ENCODE peak calls at places on chromosomes 16 and 17, in eight cellular contexts. M, C, O, W, A, L, K and G are unnamed samples.

GRCh38 chr17:78038748-78039288 is 80.3 kb downstream of the TNRC6C start:
- DNase-seq in O (no peak), M (no peak), A (no peak), W (no peak), C (no peak), K (no peak), L (no peak), G (no peak)

GRCh38 chr17:35791681-35792350 is 3.6 kb downstream of the MMP28 start:
- DNase-seq in M (no peak), A (no peak), O (no peak), W (no peak), C (no peak), K (no peak), L (no peak), G (no peak)

GRCh38 chr17:78122221-78122990 is 6.1 kb downstream of the TMC6 start:
- DNase-seq in C (no peak), M (no peak), K (peak), A (no peak), L (no peak), W (no peak), O (no peak), G (no peak)

GRCh38 chr16:4231367-4231766 is 10.5 kb downstream of the SRL start:
- DNase-seq in L (no peak), A (no peak), O (no peak), W (no peak), C (no peak), M (no peak), K (no peak), G (no peak)

GRCh38 chr17:55053855-55054254 is 85.3 kb downstream of the STXBP4 start:
- DNase-seq in W (no peak), A (no peak), M (peak), C (no peak), O (peak), L (peak), K (no peak), G (no peak)

GRCh38 chr16:11405331-11406176 is 60.3 kb downstream of the RMI2 start:
- DNase-seq in A (peak), K (no peak), L (peak), C (peak), M (peak), O (peak), W (no peak), G (no peak)

GRCh38 chr16:88200896-88201185 is 181.9 kb upstream of the ZNF469 start:
- DNase-seq in A (no peak), W (no peak), M (no peak), K (no peak), C (no peak), L (no peak), O (no peak), G (no peak)

GRCh38 chr17:75194879-75195278 is 10.6 kb upstream of the NUP85 start:
- DNase-seq in O (no peak), K (no peak), M (no peak), A (no peak), L (no peak), C (no peak), W (no peak), G (no peak)

GRCh38 chr16:30748634-30749445 is 615 bp downstream of the PHKG2 start:
- DNase-seq in O (no peak), K (peak), C (no peak), L (peak), M (peak), A (peak), W (no peak), G (no peak)

GRCh38 chr17:17088104-17088485 is 45.8 kb downstream of the MPRIP start:
- DNase-seq in A (no peak), K (no peak), M (no peak), W (no peak), C (no peak), O (no peak), L (no peak), G (peak)

GRCh38 chr16:88088161-88088581 is 136.9 kb downstream of the BANP start:
- DNase-seq in K (no peak), A (no peak), W (no peak), C (no peak), O (no peak), L (no peak), M (peak), G (no peak)

GRCh38 chr17:17386143-17386800 is 83.1 kb downstream of the NT5M start:
- DNase-seq in A (no peak), W (no peak), C (no peak), K (peak), O (no peak), M (no peak), L (no peak), G (no peak)

GRCh38 chr17:20268700-20269475 is 198.5 kb downstream of the LGALS9B start:
- DNase-seq in C (no peak), K (no peak), A (no peak), M (no peak), O (no peak), W (no peak), L (no peak), G (no peak)

GRCh38 chr16:51872536-51872935 is 674.4 kb downstream of the TOX3 start:
- DNase-seq in K (no peak), O (no peak), L (no peak), C (no peak), M (peak), A (no peak), W (no peak), G (no peak)

GRCh38 chr17:69427486-69428197 is 13.1 kb downstream of the MAP2K6 start:
- DNase-seq in C (no peak), L (no peak), K (no peak), O (no peak), A (no peak), W (no peak), M (no peak), G (no peak)

GRCh38 chr16:54268766-54269165 is 17.8 kb downstream of the IRX3 start:
- DNase-seq in O (no peak), L (no peak), A (no peak), K (no peak), W (peak), C (no peak), M (no peak), G (no peak)

GRCh38 chr16:85606920-85607319 is 6.2 kb upstream of the GSE1 start:
- DNase-seq in C (no peak), O (no peak), K (no peak), W (no peak), M (no peak), L (no peak), A (no peak), G (no peak)

GRCh38 chr16:56332464-56333079 is 92.8 kb downstream of the AMFR start:
- DNase-seq in A (peak), C (no peak), M (peak), W (no peak), L (peak), O (no peak), K (peak), G (no peak)

GRCh38 chr17:37743875-37744632 is 805 bp downstream of the HNF1B start:
- DNase-seq in C (no peak), O (no peak), L (no peak), W (no peak), A (peak), M (no peak), K (no peak), G (no peak)

GRCh38 chr17:71902931-71903506 is 217.8 kb upstream of the SOX9 start:
- DNase-seq in K (no peak), L (no peak), M (peak), O (no peak), C (no peak), A (no peak), W (no peak), G (no peak)

GRCh38 chr17:33038740-33039139 is 47.1 kb downstream of the SPACA3 start:
- DNase-seq in W (no peak), C (peak), O (no peak), M (peak), L (peak), A (peak), K (peak), G (no peak)

GRCh38 chr16:68357521-68357922 is 46.7 kb downstream of the PRMT7 start:
- DNase-seq in L (no peak), A (no peak), K (no peak), O (no peak), M (no peak), C (no peak), W (no peak), G (no peak)

GRCh38 chr16:67087803-67088202 is 21.9 kb upstream of the PHAF1 start:
- DNase-seq in A (no peak), L (no peak), M (no peak), O (no peak), K (no peak), C (no peak), W (no peak), G (no peak)

GRCh38 chr16:79329967-79330366 is 270.6 kb downstream of the MAF start:
- DNase-seq in W (no peak), O (no peak), K (no peak), C (no peak), M (no peak), L (no peak), A (no peak), G (no peak)

GRCh38 chr16:58843675-58844074 is 109.6 kb upstream of the GOT2 start:
- DNase-seq in C (no peak), W (no peak), A (no peak), L (peak), M (peak), K (no peak), O (no peak), G (no peak)

GRCh38 chr16:24346734-24347133 is 90.6 kb downstream of the CACNG3 start:
- DNase-seq in C (no peak), A (no peak), K (no peak), M (no peak), W (no peak), L (no peak), O (no peak), G (no peak)

GRCh38 chr16:84391151-84391873 is 23.0 kb downstream of the ATP2C2 start:
- DNase-seq in A (no peak), O (no peak), W (no peak), M (peak), C (no peak), L (no peak), K (no peak), G (no peak)

GRCh38 chr17:29433551-29433950 is 43.4 kb downstream of the TAOK1 start:
- DNase-seq in A (no peak), O (no peak), M (no peak), W (no peak), K (no peak), C (no peak), L (no peak), G (no peak)

GRCh38 chr17:28074010-28074409 is 31.5 kb downstream of the NLK start:
- DNase-seq in A (no peak), K (no peak), C (no peak), W (no peak), O (no peak), M (no peak), L (no peak), G (no peak)
- H3K27ac ChIP-seq in A (no peak), K (no peak), C (no peak), W (no peak), O (no peak), M (no peak), L (no peak), G (no peak)

GRCh38 chr16:8957061-8957392 is 6.7 kb downstream of the USP7 start:
- DNase-seq in L (no peak), C (no peak), W (no peak), A (no peak), O (no peak), M (no peak), K (no peak), G (no peak)

GRCh38 chr16:8958344-8958808 is 5.3 kb downstream of the USP7 start:
- DNase-seq in K (no peak), L (peak), A (peak), O (no peak), M (peak), W (peak), C (peak), G (no peak)

GRCh38 chr16:8955828-8956227 is 7.9 kb downstream of the USP7 start:
- DNase-seq in M (no peak), W (no peak), A (no peak), K (no peak), L (no peak), O (no peak), C (no peak), G (no peak)

GRCh38 chr16:8956265-8957060 is 7.2 kb downstream of the USP7 start:
- DNase-seq in L (no peak), C (no peak), A (peak), K (no peak), W (no peak), O (no peak), M (no peak), G (no peak)

DNA sequence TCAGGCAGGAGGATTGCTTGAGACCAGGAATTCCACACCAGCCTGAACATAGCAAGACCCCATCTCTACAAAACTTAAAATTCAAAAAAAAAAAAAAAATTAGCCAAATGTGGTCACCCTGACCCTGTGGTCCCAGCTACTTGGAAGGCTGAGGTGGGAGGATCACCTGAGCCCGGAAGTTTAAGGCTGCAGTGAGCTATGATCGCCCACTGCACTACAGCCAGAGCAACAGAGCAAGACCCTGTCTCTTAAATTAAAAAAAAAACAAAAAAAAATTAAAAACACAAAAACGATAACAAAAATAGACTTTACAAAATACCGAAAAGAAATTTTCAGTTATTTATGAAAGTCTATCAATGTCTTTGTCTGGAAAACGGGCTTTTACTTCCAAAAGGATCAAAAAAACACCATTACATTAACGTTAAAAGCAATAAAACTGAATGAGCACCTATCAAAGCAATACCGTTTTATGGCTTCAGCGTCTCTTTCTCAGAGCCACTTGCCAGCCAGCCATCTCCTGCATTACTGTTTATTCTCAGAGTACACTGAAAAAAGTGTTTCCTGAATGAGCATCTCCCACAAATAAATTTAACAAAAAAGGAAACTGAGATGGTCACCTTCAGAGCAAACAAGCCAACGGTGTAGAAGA is 6.1 kb downstream of the USP7 start:
- DNase-seq in L (no peak), K (no peak), W (no peak), A (no peak), M (no peak), C (no peak), O (no peak), G (no peak)
- H3K27ac ChIP-seq in L (peak), K (no peak), W (peak), A (peak), M (peak), C (peak), O (peak), G (no peak)

GRCh38 chr17:57284583-57284982 is 28.3 kb downstream of the MSI2 start:
- DNase-seq in A (no peak), M (no peak), L (no peak), W (no peak), K (no peak), O (peak), C (peak), G (no peak)

GRCh38 chr17:57284984-57285646 is 28.8 kb downstream of the MSI2 start:
- DNase-seq in C (peak), K (no peak), A (no peak), O (peak), L (no peak), M (no peak), W (no peak), G (no peak)

GRCh38 chr17:57279432-57279831 is 23.1 kb downstream of the MSI2 start:
- DNase-seq in K (no peak), W (no peak), A (no peak), M (no peak), O (no peak), C (no peak), L (no peak), G (no peak)

GRCh38 chr17:57283203-57283971 is 27.1 kb downstream of the MSI2 start:
- DNase-seq in C (peak), A (no peak), W (no peak), L (no peak), K (no peak), O (no peak), M (no peak), G (no peak)

DNA sequence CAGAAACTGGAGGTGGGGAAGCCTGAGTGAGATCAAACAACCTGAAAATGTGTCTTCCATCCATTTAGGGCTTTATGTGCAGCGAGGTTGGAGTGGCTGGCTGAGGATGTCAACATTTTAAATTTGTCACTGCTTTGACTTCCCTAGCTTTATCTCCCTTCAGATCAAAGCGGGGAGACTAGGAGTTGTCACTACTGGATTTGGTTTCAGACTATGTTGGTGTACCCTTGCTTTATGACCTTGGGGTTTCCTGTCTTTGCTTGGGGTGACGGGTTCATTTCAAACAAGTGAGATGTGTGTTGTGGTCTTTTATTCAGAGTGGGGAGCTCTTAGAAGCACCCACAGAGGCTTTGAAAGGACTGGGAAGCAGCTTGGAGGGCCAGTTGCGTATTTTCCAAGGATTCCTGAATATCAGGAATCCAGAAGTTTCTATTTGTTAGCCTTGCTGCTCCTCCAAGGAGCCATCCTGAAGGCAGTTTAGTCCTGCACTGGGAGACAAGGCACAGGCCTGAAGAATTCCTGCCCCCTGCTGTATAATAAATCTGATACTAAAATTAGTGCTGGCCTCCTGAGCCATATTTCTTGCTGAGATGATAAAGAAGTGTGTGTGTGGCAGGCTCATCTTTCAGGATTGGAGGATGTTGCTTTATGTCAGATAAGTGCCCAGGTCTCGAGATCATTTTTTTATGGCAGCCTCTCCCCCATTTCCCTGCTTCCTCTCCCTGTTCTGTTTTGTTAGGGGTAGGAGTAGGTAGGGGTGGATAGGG is 25.7 kb downstream of the MSI2 start:
- DNase-seq in L (no peak), A (no peak), O (peak), C (peak), W (no peak), M (no peak), K (no peak), G (no peak)
- H3K27ac ChIP-seq in L (no peak), A (no peak), O (no peak), C (peak), W (no peak), M (no peak), K (no peak), G (peak)

GRCh38 chr16:70661534-70661917 is 15.2 kb downstream of the IL34 start:
- DNase-seq in C (no peak), M (no peak), K (no peak), A (no peak), O (no peak), L (no peak), W (peak), G (no peak)

GRCh38 chr16:70663524-70664324 is 17.4 kb downstream of the IL34 start:
- DNase-seq in W (peak), O (no peak), M (no peak), C (no peak), L (no peak), A (no peak), K (no peak), G (no peak)

GRCh38 chr16:70664325-70665112 is 18.2 kb downstream of the IL34 start:
- DNase-seq in W (peak), L (no peak), C (no peak), A (no peak), O (no peak), K (no peak), M (no peak), G (no peak)

GRCh38 chr16:70661918-70662641 is 15.7 kb downstream of the IL34 start:
- DNase-seq in O (no peak), A (no peak), W (peak), K (no peak), C (no peak), L (no peak), M (peak), G (no peak)

DNA sequence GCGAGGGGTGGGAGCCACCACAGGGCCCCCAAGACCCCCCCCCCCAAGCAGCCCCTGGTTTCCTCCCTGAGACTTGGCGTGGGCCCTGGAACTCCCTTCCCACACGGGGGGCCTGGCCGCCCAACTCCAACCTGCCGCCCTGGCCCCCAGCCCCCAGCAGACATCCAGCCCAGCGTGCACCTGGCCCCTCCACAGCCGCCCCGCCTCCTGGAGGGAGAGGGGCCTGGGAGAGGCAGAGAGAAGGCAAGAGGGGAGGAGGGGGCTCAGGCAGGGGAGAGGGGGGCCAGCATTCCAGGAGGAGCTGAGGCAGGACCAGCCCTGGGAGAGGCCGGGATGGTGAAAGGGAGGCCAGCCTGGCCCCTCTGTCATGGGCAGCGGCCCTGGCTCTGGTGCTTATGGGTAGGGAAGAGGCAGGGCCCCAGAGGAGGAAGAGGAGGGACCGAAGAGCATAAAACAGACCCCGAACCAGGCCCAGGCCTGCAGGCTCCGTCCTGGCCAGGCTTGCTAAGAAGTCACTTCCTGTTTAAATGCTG is 16.7 kb downstream of the IL34 start:
- DNase-seq in W (peak), O (no peak), A (no peak), L (no peak), C (no peak), K (no peak), M (no peak), G (no peak)
- H3K27ac ChIP-seq in W (peak), O (no peak), A (no peak), L (no peak), C (no peak), K (no peak), M (no peak), G (no peak)

DNA sequence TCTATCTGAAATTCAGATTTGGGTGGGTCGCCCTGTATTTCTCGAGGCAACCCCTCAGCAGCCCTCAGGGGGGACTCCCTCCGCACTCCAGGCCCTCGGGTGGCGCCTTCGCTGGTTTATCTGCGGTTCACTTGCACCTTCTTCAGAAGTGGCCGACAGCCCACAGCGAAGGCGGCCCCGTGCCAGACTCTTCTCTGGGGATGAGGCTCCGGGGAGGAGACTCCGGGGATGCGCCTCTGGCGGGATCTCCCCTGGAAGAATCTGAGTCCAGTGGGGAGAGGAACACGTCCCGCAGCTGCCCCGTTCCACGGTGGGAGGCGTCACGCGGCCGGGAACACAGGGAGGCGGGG is 63.9 kb upstream of the DNAJA2 start:
- DNase-seq in L (no peak), M (no peak), K (peak), O (no peak), C (peak), W (no peak), A (no peak), G (peak)
- H3K27ac ChIP-seq in L (no peak), M (no peak), K (no peak), O (peak), C (no peak), W (peak), A (no peak), G (peak)

DNA sequence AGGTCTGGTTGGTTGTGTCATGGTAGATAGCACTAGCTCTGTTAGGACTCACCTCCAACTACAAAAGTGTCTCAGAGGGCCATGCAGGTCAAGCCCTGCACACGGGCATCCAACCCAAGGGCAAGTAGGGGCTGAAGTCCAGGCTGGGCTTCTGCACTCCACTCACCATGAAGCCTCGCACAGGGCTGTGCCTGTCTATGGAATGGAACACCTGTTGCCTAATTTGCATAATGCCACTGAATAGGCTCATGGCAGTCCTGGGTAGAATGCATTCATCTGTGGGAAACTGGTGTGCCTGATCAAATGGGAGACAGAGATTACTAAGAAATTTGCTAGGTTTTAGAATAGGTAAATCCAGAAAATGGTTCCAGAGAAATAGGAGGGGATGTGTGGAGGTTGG is 8.0 kb upstream of the AKAP1 start:
- DNase-seq in C (no peak), A (no peak), K (no peak), O (no peak), M (no peak), W (no peak), L (no peak), G (no peak)
- H3K27ac ChIP-seq in C (no peak), A (no peak), K (no peak), O (no peak), M (no peak), W (no peak), L (no peak), G (no peak)